ENCODE peak calls at places on chromosome 1, in eight cellular contexts. One of them, this sample, is unnamed. For H3K4me1, the result is how much of the 10 kb centered on the place peaks cover.

GRCh38 chr1:19210772-19211549 is 895 bp upstream of the UBR4 start:
- DNase-seq in tibial nerve: no peak
- DNase-seq in lower lobe of right lung: no peak
- DNase-seq in neural progenitor cell: peak
- DNase-seq in colonic mucosa: no peak
- DNase-seq in K562: no peak
- DNase-seq in CD8-positive, alpha-beta T cell: no peak
- DNase-seq in breast epithelium: no peak
- DNase-seq in this sample: no peak

GRCh38 chr1:21534674-21535378 is 25.6 kb downstream of the ALPL start:
- DNase-seq in neural progenitor cell: peak
- DNase-seq in breast epithelium: peak
- DNase-seq in colonic mucosa: peak
- DNase-seq in CD8-positive, alpha-beta T cell: no peak
- DNase-seq in tibial nerve: no peak
- DNase-seq in K562: peak
- DNase-seq in lower lobe of right lung: no peak
- DNase-seq in this sample: no peak

GRCh38 chr1:59505596-59506028 is 208.7 kb downstream of the FGGY start:
- DNase-seq in lower lobe of right lung: no peak
- DNase-seq in neural progenitor cell: peak
- DNase-seq in tibial nerve: no peak
- DNase-seq in breast epithelium: no peak
- DNase-seq in colonic mucosa: no peak
- DNase-seq in CD8-positive, alpha-beta T cell: no peak
- DNase-seq in K562: no peak
- DNase-seq in this sample: no peak

GRCh38 chr1:53552981-53553733 is 94.0 kb downstream of the DMRTB1 start:
- DNase-seq in CD8-positive, alpha-beta T cell: no peak
- DNase-seq in lower lobe of right lung: peak
- DNase-seq in K562: no peak
- DNase-seq in breast epithelium: no peak
- DNase-seq in colonic mucosa: no peak
- DNase-seq in neural progenitor cell: no peak
- DNase-seq in tibial nerve: peak
- DNase-seq in this sample: no peak

GRCh38 chr1:234745844-234746797 is 136.1 kb upstream of the IRF2BP2 start:
- DNase-seq in neural progenitor cell: peak
- DNase-seq in K562: peak
- DNase-seq in breast epithelium: no peak
- DNase-seq in colonic mucosa: no peak
- DNase-seq in lower lobe of right lung: no peak
- DNase-seq in tibial nerve: no peak
- DNase-seq in CD8-positive, alpha-beta T cell: no peak
- DNase-seq in this sample: no peak

GRCh38 chr1:30411206-30411605 is 312.2 kb downstream of the MATN1 start:
- DNase-seq in lower lobe of right lung: no peak
- DNase-seq in tibial nerve: no peak
- DNase-seq in breast epithelium: no peak
- DNase-seq in colonic mucosa: no peak
- DNase-seq in CD8-positive, alpha-beta T cell: no peak
- DNase-seq in neural progenitor cell: no peak
- DNase-seq in K562: no peak
- DNase-seq in this sample: peak

GRCh38 chr1:9249534-9250335 is 15.2 kb downstream of the H6PD start:
- DNase-seq in CD8-positive, alpha-beta T cell: no peak
- DNase-seq in lower lobe of right lung: peak
- DNase-seq in tibial nerve: no peak
- DNase-seq in neural progenitor cell: peak
- DNase-seq in K562: peak
- DNase-seq in breast epithelium: peak
- DNase-seq in colonic mucosa: peak
- DNase-seq in this sample: no peak

GRCh38 chr1:63321788-63322247 is 549 bp upstream of the FOXD3 start:
- DNase-seq in lower lobe of right lung: no peak
- DNase-seq in CD8-positive, alpha-beta T cell: no peak
- DNase-seq in neural progenitor cell: peak
- DNase-seq in tibial nerve: no peak
- DNase-seq in K562: no peak
- DNase-seq in breast epithelium: no peak
- DNase-seq in colonic mucosa: no peak
- DNase-seq in this sample: no peak

GRCh38 chr1:107695341-107695740 is 269.6 kb downstream of the VAV3 start:
- DNase-seq in neural progenitor cell: no peak
- DNase-seq in colonic mucosa: no peak
- DNase-seq in breast epithelium: no peak
- DNase-seq in lower lobe of right lung: no peak
- DNase-seq in tibial nerve: no peak
- DNase-seq in CD8-positive, alpha-beta T cell: no peak
- DNase-seq in K562: no peak
- DNase-seq in this sample: no peak

GRCh38 chr1:169892819-169893644 is 664 bp downstream of the SCYL3 start:
- DNase-seq in neural progenitor cell: peak
- DNase-seq in breast epithelium: no peak
- DNase-seq in colonic mucosa: peak
- DNase-seq in lower lobe of right lung: peak
- DNase-seq in CD8-positive, alpha-beta T cell: no peak
- DNase-seq in tibial nerve: no peak
- DNase-seq in K562: no peak
- DNase-seq in this sample: no peak

GRCh38 chr1:242025681-242026080 is 26.8 kb upstream of the MAP1LC3C start:
- DNase-seq in colonic mucosa: no peak
- DNase-seq in neural progenitor cell: peak
- DNase-seq in K562: no peak
- DNase-seq in CD8-positive, alpha-beta T cell: no peak
- DNase-seq in lower lobe of right lung: no peak
- DNase-seq in breast epithelium: no peak
- DNase-seq in tibial nerve: no peak
- DNase-seq in this sample: no peak

GRCh38 chr1:116529199-116529616 is 41.6 kb downstream of the CD58 start:
- DNase-seq in colonic mucosa: no peak
- DNase-seq in tibial nerve: no peak
- DNase-seq in K562: no peak
- DNase-seq in neural progenitor cell: no peak
- DNase-seq in lower lobe of right lung: no peak
- DNase-seq in breast epithelium: no peak
- DNase-seq in CD8-positive, alpha-beta T cell: no peak
- DNase-seq in this sample: no peak

DNA sequence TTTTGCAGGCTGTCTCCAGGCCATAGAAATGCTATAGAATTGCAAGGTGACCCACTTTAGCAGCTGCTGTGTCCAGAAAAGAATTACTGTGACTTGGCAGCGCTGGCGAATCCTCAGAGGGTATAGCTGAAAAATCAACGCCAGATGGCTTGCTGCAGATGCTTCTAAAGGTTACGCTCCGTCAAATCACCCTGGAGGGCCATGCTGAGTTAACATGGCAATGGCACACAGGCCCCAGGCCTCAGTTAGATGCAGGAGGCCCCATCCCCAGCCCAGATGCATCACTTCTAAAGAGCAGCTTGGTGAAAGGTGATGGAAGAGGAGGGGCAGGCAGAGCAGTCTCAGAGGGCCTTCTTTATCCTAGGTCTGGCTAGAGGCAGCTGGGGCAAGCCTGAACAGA is 18.0 kb downstream of the KIAA1614 start:
- DNase-seq in neural progenitor cell: no peak
- DNase-seq in breast epithelium: no peak
- DNase-seq in K562: no peak
- DNase-seq in CD8-positive, alpha-beta T cell: no peak
- DNase-seq in lower lobe of right lung: no peak
- DNase-seq in tibial nerve: no peak
- DNase-seq in colonic mucosa: no peak
- DNase-seq in this sample: no peak
- H3K4me1 ChIP-seq in neural progenitor cell: under half
- H3K4me1 ChIP-seq in breast epithelium: under half
- H3K4me1 ChIP-seq in K562: under half
- H3K4me1 ChIP-seq in CD8-positive, alpha-beta T cell: under half
- H3K4me1 ChIP-seq in lower lobe of right lung: under half
- H3K4me1 ChIP-seq in tibial nerve: under half
- H3K4me1 ChIP-seq in colonic mucosa: under half
- H3K4me1 ChIP-seq in this sample: under half

GRCh38 chr1:156421939-156422601 is 53.1 kb downstream of the RHBG start:
- DNase-seq in K562: no peak
- DNase-seq in CD8-positive, alpha-beta T cell: no peak
- DNase-seq in colonic mucosa: no peak
- DNase-seq in neural progenitor cell: no peak
- DNase-seq in tibial nerve: no peak
- DNase-seq in lower lobe of right lung: no peak
- DNase-seq in breast epithelium: no peak
- DNase-seq in this sample: no peak

GRCh38 chr1:156422602-156423091 is 53.6 kb downstream of the RHBG start:
- DNase-seq in neural progenitor cell: no peak
- DNase-seq in colonic mucosa: no peak
- DNase-seq in lower lobe of right lung: no peak
- DNase-seq in breast epithelium: no peak
- DNase-seq in CD8-positive, alpha-beta T cell: no peak
- DNase-seq in tibial nerve: no peak
- DNase-seq in K562: peak
- DNase-seq in this sample: no peak

GRCh38 chr1:156420209-156421061 is 51.4 kb downstream of the RHBG start:
- DNase-seq in K562: peak
- DNase-seq in tibial nerve: no peak
- DNase-seq in neural progenitor cell: peak
- DNase-seq in CD8-positive, alpha-beta T cell: no peak
- DNase-seq in lower lobe of right lung: no peak
- DNase-seq in colonic mucosa: no peak
- DNase-seq in breast epithelium: no peak
- DNase-seq in this sample: no peak

GRCh38 chr1:156419863-156420208 is 50.8 kb downstream of the RHBG start:
- DNase-seq in neural progenitor cell: peak
- DNase-seq in K562: peak
- DNase-seq in lower lobe of right lung: no peak
- DNase-seq in CD8-positive, alpha-beta T cell: no peak
- DNase-seq in colonic mucosa: no peak
- DNase-seq in tibial nerve: no peak
- DNase-seq in breast epithelium: no peak
- DNase-seq in this sample: no peak

DNA sequence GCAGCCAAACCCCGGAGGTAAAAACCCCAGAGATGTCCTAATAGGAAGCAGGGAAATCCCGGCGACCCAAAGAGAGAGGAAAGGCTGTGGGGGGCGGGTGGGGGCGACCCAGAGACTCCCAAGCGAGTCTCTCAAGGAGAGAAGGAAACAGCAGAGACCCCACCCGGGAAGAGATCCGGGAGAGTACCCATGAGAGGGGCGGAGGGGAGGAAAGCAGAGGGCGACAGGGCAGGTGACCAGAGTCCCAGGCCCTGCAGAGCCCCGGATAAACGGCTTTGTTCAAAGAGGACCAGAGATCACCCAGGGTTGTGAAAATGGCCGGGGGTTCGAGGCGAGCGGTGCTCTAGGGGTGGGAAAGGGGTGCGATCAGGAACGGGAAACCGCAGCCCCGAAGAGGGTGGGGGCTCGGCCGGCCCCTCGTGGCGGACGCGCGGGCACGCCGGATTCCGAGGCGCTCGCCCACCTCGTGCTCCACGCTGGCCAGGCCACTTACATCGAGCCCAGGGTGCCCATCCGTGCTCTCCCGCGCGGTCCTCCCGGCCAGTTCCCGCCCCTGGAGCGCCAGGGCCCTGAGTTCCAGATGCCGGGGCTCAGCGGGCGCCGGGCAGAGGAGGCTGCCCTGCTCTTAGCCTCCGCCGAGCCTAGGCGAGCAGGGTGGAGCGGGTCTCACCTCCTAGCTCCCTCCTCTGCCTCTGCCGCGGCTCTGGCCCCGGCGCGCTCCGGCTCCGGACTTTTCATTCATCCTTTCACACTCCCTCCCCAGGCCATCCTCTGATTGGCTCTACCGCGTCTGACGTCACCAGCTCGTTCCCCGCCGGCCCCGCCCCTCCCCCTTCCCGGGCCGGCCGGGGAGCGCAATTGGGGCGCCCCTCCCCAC is 52.3 kb downstream of the RHBG start:
- DNase-seq in tibial nerve: peak
- DNase-seq in K562: peak
- DNase-seq in colonic mucosa: peak
- DNase-seq in CD8-positive, alpha-beta T cell: peak
- DNase-seq in breast epithelium: peak
- DNase-seq in neural progenitor cell: peak
- DNase-seq in lower lobe of right lung: peak
- DNase-seq in this sample: peak
- H3K27ac ChIP-seq in tibial nerve: no peak
- H3K27ac ChIP-seq in K562: peak
- H3K27ac ChIP-seq in colonic mucosa: no peak
- H3K27ac ChIP-seq in CD8-positive, alpha-beta T cell: no peak
- H3K27ac ChIP-seq in breast epithelium: no peak
- H3K27ac ChIP-seq in neural progenitor cell: no peak
- H3K27ac ChIP-seq in lower lobe of right lung: no peak
- H3K27ac ChIP-seq in this sample: no peak

DNA sequence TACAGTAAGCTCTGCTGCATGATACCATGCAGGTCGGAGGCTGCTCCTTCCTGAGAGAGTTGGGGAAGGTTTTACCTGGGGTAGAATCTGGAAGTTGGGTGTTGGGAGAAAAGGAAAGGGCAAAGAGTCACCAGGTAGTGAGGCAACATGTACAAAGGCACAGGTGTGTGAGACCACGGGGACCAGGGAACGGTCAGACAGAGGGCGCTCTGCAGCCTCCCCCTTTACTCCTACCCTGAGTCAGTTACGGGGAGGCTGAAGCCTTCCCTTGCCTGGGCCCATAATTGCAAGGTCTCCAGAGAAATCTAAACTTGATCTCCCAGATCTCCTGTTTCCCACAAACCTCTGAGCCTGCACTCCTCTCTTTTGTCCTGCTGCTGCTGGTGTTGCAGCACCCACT is 22.0 kb downstream of the CCN1 start:
- DNase-seq in breast epithelium: no peak
- DNase-seq in CD8-positive, alpha-beta T cell: no peak
- DNase-seq in K562: no peak
- DNase-seq in colonic mucosa: no peak
- DNase-seq in lower lobe of right lung: no peak
- DNase-seq in neural progenitor cell: no peak
- DNase-seq in tibial nerve: no peak
- DNase-seq in this sample: no peak
- H3K4me1 ChIP-seq in breast epithelium: under half
- H3K4me1 ChIP-seq in CD8-positive, alpha-beta T cell: under half
- H3K4me1 ChIP-seq in K562: under half
- H3K4me1 ChIP-seq in colonic mucosa: under half
- H3K4me1 ChIP-seq in lower lobe of right lung: under half
- H3K4me1 ChIP-seq in neural progenitor cell: under half
- H3K4me1 ChIP-seq in tibial nerve: under half
- H3K4me1 ChIP-seq in this sample: under half

DNA sequence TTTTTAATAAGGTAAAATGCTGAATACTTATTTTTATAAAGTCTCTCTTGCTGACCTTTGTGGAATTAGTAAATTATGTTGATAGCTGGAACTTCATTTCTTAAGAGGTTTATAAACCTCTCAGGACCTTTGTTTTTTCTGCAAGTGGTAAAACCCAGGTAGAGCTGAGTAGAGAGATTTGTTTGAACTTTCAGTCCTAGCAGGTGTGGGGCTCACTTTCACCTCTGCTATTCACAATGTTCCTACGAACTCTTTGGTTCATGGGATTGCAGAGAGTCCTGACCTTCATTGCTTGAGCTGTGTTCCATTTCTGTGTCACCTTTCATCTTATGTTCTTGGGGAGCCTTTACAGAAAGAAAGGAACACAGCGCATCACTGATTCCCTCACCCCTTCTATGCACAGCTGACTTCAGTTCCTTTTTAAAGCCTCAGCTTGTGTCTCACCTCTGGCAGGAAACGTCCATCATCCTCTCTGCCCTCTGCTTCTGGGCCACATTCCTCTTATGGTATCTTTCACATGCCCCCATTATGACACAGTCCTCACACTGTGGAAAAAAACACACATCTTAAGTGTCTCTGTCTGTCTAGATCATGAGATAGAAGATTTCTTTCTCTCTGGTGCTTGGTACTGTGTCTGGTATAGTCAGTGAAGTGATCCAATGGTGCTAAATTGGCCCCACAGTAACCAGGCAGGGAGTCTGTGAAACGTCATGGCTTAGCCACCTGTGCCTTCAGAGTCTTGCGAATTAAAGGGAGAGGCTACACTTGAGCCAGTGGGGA is 262.5 kb upstream of the B3GALT2 start:
- DNase-seq in lower lobe of right lung: no peak
- DNase-seq in K562: no peak
- DNase-seq in tibial nerve: no peak
- DNase-seq in breast epithelium: no peak
- DNase-seq in CD8-positive, alpha-beta T cell: no peak
- DNase-seq in colonic mucosa: no peak
- DNase-seq in neural progenitor cell: no peak
- DNase-seq in this sample: no peak
- H3K27ac ChIP-seq in lower lobe of right lung: no peak
- H3K27ac ChIP-seq in K562: no peak
- H3K27ac ChIP-seq in tibial nerve: no peak
- H3K27ac ChIP-seq in breast epithelium: no peak
- H3K27ac ChIP-seq in CD8-positive, alpha-beta T cell: no peak
- H3K27ac ChIP-seq in colonic mucosa: no peak
- H3K27ac ChIP-seq in neural progenitor cell: no peak
- H3K27ac ChIP-seq in this sample: no peak

This sample was measured in ascending aorta.